ENCODE peak calls at places on chromosomes 4 and X, in five cellular contexts. One of them, this sample, is unnamed.

GRCh38 chr4:3111461-3111860 is 37.0 kb downstream of the HTT start:
- DNase-seq in HepG2: no peak
- DNase-seq in SK-N-SH: no peak
- DNase-seq in GM12878: no peak
- DNase-seq in K562: no peak
- DNase-seq in this sample: no peak

GRCh38 chrX:5748751-5749150 is 479.9 kb downstream of the NLGN4X start:
- DNase-seq in K562: no peak
- DNase-seq in SK-N-SH: no peak
- DNase-seq in HepG2: no peak
- DNase-seq in GM12878: no peak
- DNase-seq in this sample: no peak

GRCh38 chrX:13168276-13168675 is 123.9 kb upstream of the FAM9C start:
- DNase-seq in K562: no peak
- DNase-seq in HepG2: no peak
- DNase-seq in SK-N-SH: no peak
- DNase-seq in GM12878: no peak
- DNase-seq in this sample: no peak

GRCh38 chrX:17453791-17454190 is 78.8 kb downstream of the NHS start:
- DNase-seq in SK-N-SH: no peak
- DNase-seq in HepG2: no peak
- DNase-seq in K562: no peak
- DNase-seq in GM12878: no peak
- DNase-seq in this sample: no peak

GRCh38 chr4:127997534-127998388 is 32.6 kb downstream of the ABHD18 start:
- DNase-seq in K562: no peak
- DNase-seq in SK-N-SH: no peak
- DNase-seq in HepG2: no peak
- DNase-seq in GM12878: peak
- DNase-seq in this sample: peak

GRCh38 chr4:27048350-27049100 is 187.9 kb downstream of the STIM2 start:
- DNase-seq in GM12878: no peak
- DNase-seq in HepG2: no peak
- DNase-seq in SK-N-SH: peak
- DNase-seq in K562: peak
- DNase-seq in this sample: peak

GRCh38 chrX:21798677-21799219 is 40.7 kb upstream of the MBTPS2 start:
- DNase-seq in GM12878: no peak
- DNase-seq in SK-N-SH: no peak
- DNase-seq in K562: no peak
- DNase-seq in HepG2: peak
- DNase-seq in this sample: no peak

GRCh38 chr4:128524311-128524710 is 236.7 kb upstream of the PGRMC2 start:
- DNase-seq in K562: no peak
- DNase-seq in HepG2: no peak
- DNase-seq in SK-N-SH: no peak
- DNase-seq in GM12878: no peak
- DNase-seq in this sample: no peak

GRCh38 chrX:54248309-54248708 is 65.3 kb upstream of the FAM120C start:
- DNase-seq in HepG2: peak
- DNase-seq in SK-N-SH: no peak
- DNase-seq in GM12878: no peak
- DNase-seq in K562: peak
- DNase-seq in this sample: no peak

GRCh38 chrX:65127804-65128203 is 151.6 kb upstream of the ZC4H2 start:
- DNase-seq in K562: no peak
- DNase-seq in SK-N-SH: no peak
- DNase-seq in HepG2: no peak
- DNase-seq in GM12878: no peak
- DNase-seq in this sample: no peak
- TF ChIP-seq REST in K562: no peak
- TF ChIP-seq REST in SK-N-SH: no peak
- TF ChIP-seq REST in HepG2: no peak
- TF ChIP-seq REST in GM12878: no peak
- TF ChIP-seq REST in this sample: no peak

GRCh38 chr4:173746424-173746823 is 216.4 kb upstream of the HAND2 start:
- DNase-seq in SK-N-SH: no peak
- DNase-seq in K562: no peak
- DNase-seq in HepG2: no peak
- DNase-seq in GM12878: no peak
- DNase-seq in this sample: no peak
- TF ChIP-seq GABPA in SK-N-SH: no peak
- TF ChIP-seq GABPA in K562: no peak
- TF ChIP-seq GABPA in HepG2: no peak
- TF ChIP-seq GABPA in GM12878: no peak
- TF ChIP-seq GABPA in this sample: no peak

DNA sequence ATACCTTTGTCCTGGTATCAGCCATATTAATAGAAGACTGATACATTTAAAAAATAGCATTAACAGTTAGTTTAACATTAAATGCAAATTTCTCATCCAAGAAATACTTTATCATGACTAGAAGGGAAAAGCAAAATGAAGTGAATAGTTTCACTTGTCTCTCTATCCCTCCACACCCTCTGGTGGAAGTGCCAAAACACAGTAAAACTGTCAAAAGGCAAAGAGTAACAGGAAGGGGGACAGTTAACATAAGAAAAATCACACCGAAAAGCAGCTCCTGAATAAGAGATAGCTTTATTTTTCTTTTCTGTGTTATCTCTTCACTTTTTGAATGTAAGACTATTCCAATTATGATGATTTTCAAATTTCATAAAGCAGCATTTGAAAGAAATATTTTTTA is 187.2 kb downstream of the FBXW7 start:
- DNase-seq in GM12878: no peak
- DNase-seq in K562: no peak
- DNase-seq in SK-N-SH: peak
- DNase-seq in HepG2: no peak
- DNase-seq in this sample: no peak
- TF ChIP-seq REST in GM12878: no peak
- TF ChIP-seq REST in K562: no peak
- TF ChIP-seq REST in SK-N-SH: no peak
- TF ChIP-seq REST in HepG2: no peak
- TF ChIP-seq REST in this sample: no peak

GRCh38 chrX:95156566-95156965 is 1482.6 kb downstream of the FAM133A start:
- DNase-seq in SK-N-SH: no peak
- DNase-seq in K562: no peak
- DNase-seq in HepG2: no peak
- DNase-seq in GM12878: no peak
- DNase-seq in this sample: no peak
- TF ChIP-seq GABPA in SK-N-SH: no peak
- TF ChIP-seq GABPA in K562: no peak
- TF ChIP-seq GABPA in HepG2: no peak
- TF ChIP-seq GABPA in GM12878: no peak
- TF ChIP-seq GABPA in this sample: no peak

This sample was measured in HL-60.